ENCODE peak calls at places on chromosomes 11 and 22, in five cellular contexts. One of them, this sample, is unnamed.

GRCh38 chr22:44214187-44214586 is 33.5 kb downstream of the PARVG start:
- DNase-seq in HCT116: no peak
- DNase-seq in SK-N-SH: no peak
- DNase-seq in GM12878: no peak
- DNase-seq in HepG2: no peak
- DNase-seq in this sample: no peak

GRCh38 chr22:37254206-37254866 is 10.3 kb upstream of the RAC2 start:
- DNase-seq in HCT116: no peak
- DNase-seq in SK-N-SH: no peak
- DNase-seq in GM12878: no peak
- DNase-seq in HepG2: no peak
- DNase-seq in this sample: no peak

GRCh38 chr11:69699213-69699612 is 4.6 kb downstream of the FGF19 start:
- DNase-seq in HCT116: no peak
- DNase-seq in SK-N-SH: no peak
- DNase-seq in GM12878: no peak
- DNase-seq in HepG2: no peak
- DNase-seq in this sample: no peak

GRCh38 chr11:4704054-4704789 is at the start of gene MMP26:
- DNase-seq in HCT116: no peak
- DNase-seq in SK-N-SH: no peak
- DNase-seq in GM12878: no peak
- DNase-seq in HepG2: no peak
- DNase-seq in this sample: no peak

GRCh38 chr22:41449321-41449720 is 2.7 kb upstream of the TOB2 start:
- DNase-seq in HCT116: no peak
- DNase-seq in SK-N-SH: no peak
- DNase-seq in GM12878: no peak
- DNase-seq in HepG2: no peak
- DNase-seq in this sample: no peak

GRCh38 chr22:42114721-42115120 is 15.9 kb downstream of the CYP2D6 start:
- DNase-seq in HCT116: peak
- DNase-seq in SK-N-SH: no peak
- DNase-seq in GM12878: no peak
- DNase-seq in HepG2: peak
- DNase-seq in this sample: no peak

GRCh38 chr11:82858556-82859091 is 41.6 kb downstream of the PRCP start:
- DNase-seq in HCT116: no peak
- DNase-seq in SK-N-SH: no peak
- DNase-seq in GM12878: no peak
- DNase-seq in HepG2: no peak
- DNase-seq in this sample: no peak

GRCh38 chr11:134800826-134801225 is 388.8 kb upstream of the B3GAT1 start:
- DNase-seq in HCT116: no peak
- DNase-seq in SK-N-SH: no peak
- DNase-seq in GM12878: no peak
- DNase-seq in HepG2: no peak
- DNase-seq in this sample: no peak

GRCh38 chr22:40462195-40462988 is 92.0 kb downstream of the SGSM3 start:
- DNase-seq in HCT116: no peak
- DNase-seq in SK-N-SH: no peak
- DNase-seq in GM12878: no peak
- DNase-seq in HepG2: peak
- DNase-seq in this sample: no peak

GRCh38 chr11:68962527-68963250 is 18.1 kb downstream of the MRGPRD start:
- DNase-seq in HCT116: no peak
- DNase-seq in SK-N-SH: no peak
- DNase-seq in GM12878: no peak
- DNase-seq in HepG2: no peak
- DNase-seq in this sample: no peak

GRCh38 chr11:134228625-134229024 is 4.2 kb downstream of the VPS26B start:
- DNase-seq in HCT116: no peak
- DNase-seq in SK-N-SH: no peak
- DNase-seq in GM12878: peak
- DNase-seq in HepG2: no peak
- DNase-seq in this sample: no peak

GRCh38 chr11:108558222-108558621 is 35.3 kb downstream of the EXPH5 start:
- DNase-seq in HCT116: no peak
- DNase-seq in SK-N-SH: no peak
- DNase-seq in GM12878: peak
- DNase-seq in HepG2: no peak
- DNase-seq in this sample: no peak

GRCh38 chr11:88434333-88434976 is 96.9 kb upstream of the CTSC start:
- DNase-seq in HCT116: no peak
- DNase-seq in SK-N-SH: no peak
- DNase-seq in GM12878: no peak
- DNase-seq in HepG2: peak
- DNase-seq in this sample: peak

GRCh38 chr11:66701432-66702240 is 23.9 kb upstream of the RBM4B start:
- DNase-seq in HCT116: no peak
- DNase-seq in SK-N-SH: no peak
- DNase-seq in GM12878: no peak
- DNase-seq in HepG2: peak
- DNase-seq in this sample: peak

GRCh38 chr11:13450832-13451397 is 12.1 kb downstream of the BTBD10 start:
- DNase-seq in HCT116: no peak
- DNase-seq in SK-N-SH: no peak
- DNase-seq in GM12878: no peak
- DNase-seq in HepG2: no peak
- DNase-seq in this sample: no peak

GRCh38 chr22:27797793-27798525 is 3.6 kb downstream of the MN1 start:
- DNase-seq in HCT116: no peak
- DNase-seq in SK-N-SH: no peak
- DNase-seq in GM12878: no peak
- DNase-seq in HepG2: no peak
- DNase-seq in this sample: no peak

GRCh38 chr22:29596408-29596807 is 7.0 kb upstream of the NF2 start:
- DNase-seq in HCT116: no peak
- DNase-seq in SK-N-SH: no peak
- DNase-seq in GM12878: no peak
- DNase-seq in HepG2: no peak
- DNase-seq in this sample: no peak

GRCh38 chr11:125182522-125182921 is 18.0 kb downstream of the PKNOX2 start:
- DNase-seq in HCT116: no peak
- DNase-seq in SK-N-SH: no peak
- DNase-seq in GM12878: no peak
- DNase-seq in HepG2: no peak
- DNase-seq in this sample: no peak

GRCh38 chr11:70137383-70137782 is 59.3 kb downstream of the ANO1 start:
- DNase-seq in HCT116: no peak
- DNase-seq in SK-N-SH: no peak
- DNase-seq in GM12878: no peak
- DNase-seq in HepG2: no peak
- DNase-seq in this sample: no peak

GRCh38 chr11:64556044-64556720 is 34.8 kb upstream of the SLC22A12 start:
- DNase-seq in HCT116: no peak
- DNase-seq in SK-N-SH: no peak
- DNase-seq in GM12878: no peak
- DNase-seq in HepG2: no peak
- DNase-seq in this sample: no peak

GRCh38 chr11:120579601-120580000 is 68.1 kb downstream of the GRIK4 start:
- DNase-seq in HCT116: no peak
- DNase-seq in SK-N-SH: no peak
- DNase-seq in GM12878: no peak
- DNase-seq in HepG2: no peak
- DNase-seq in this sample: no peak

GRCh38 chr11:93727985-93728791 is 13.1 kb downstream of the TAF1D start:
- DNase-seq in HCT116: no peak
- DNase-seq in SK-N-SH: no peak
- DNase-seq in GM12878: no peak
- DNase-seq in HepG2: no peak
- DNase-seq in this sample: no peak

GRCh38 chr22:42180349-42180842 is 49.8 kb upstream of the CYP2D6 start:
- DNase-seq in HCT116: no peak
- DNase-seq in SK-N-SH: no peak
- DNase-seq in GM12878: no peak
- DNase-seq in HepG2: no peak
- DNase-seq in this sample: peak

GRCh38 chr11:110433393-110434333 is 3.9 kb downstream of the FDX1 start:
- DNase-seq in HCT116: no peak
- DNase-seq in SK-N-SH: peak
- DNase-seq in GM12878: no peak
- DNase-seq in HepG2: peak
- DNase-seq in this sample: peak

GRCh38 chr22:29798318-29798717 is 31.1 kb downstream of the UQCR10 start:
- DNase-seq in HCT116: no peak
- DNase-seq in SK-N-SH: no peak
- DNase-seq in GM12878: peak
- DNase-seq in HepG2: no peak
- DNase-seq in this sample: no peak

GRCh38 chr11:11534981-11535380 is 86.8 kb downstream of the GALNT18 start:
- DNase-seq in HCT116: no peak
- DNase-seq in SK-N-SH: no peak
- DNase-seq in GM12878: no peak
- DNase-seq in HepG2: no peak
- DNase-seq in this sample: no peak

GRCh38 chr11:100684101-100685065 is 2.7 kb upstream of the ARHGAP42 start:
- DNase-seq in HCT116: peak
- DNase-seq in SK-N-SH: no peak
- DNase-seq in GM12878: no peak
- DNase-seq in HepG2: peak
- DNase-seq in this sample: no peak

GRCh38 chr11:131978351-131978750 is 607.9 kb downstream of the NTM start:
- DNase-seq in HCT116: no peak
- DNase-seq in SK-N-SH: no peak
- DNase-seq in GM12878: no peak
- DNase-seq in HepG2: no peak
- DNase-seq in this sample: no peak

GRCh38 chr11:35559949-35560348 is 34.5 kb upstream of the PAMR1 start:
- DNase-seq in HCT116: no peak
- DNase-seq in SK-N-SH: no peak
- DNase-seq in GM12878: no peak
- DNase-seq in HepG2: no peak
- DNase-seq in this sample: no peak

GRCh38 chr22:37032535-37033460 is 13.3 kb downstream of the MPST start:
- DNase-seq in HCT116: no peak
- DNase-seq in SK-N-SH: no peak
- DNase-seq in GM12878: no peak
- DNase-seq in HepG2: peak
- DNase-seq in this sample: no peak

GRCh38 chr22:32127904-32128303 is 31.2 kb downstream of the C22orf42 start:
- DNase-seq in HCT116: no peak
- DNase-seq in SK-N-SH: no peak
- DNase-seq in GM12878: no peak
- DNase-seq in HepG2: no peak
- DNase-seq in this sample: peak

GRCh38 chr11:9490376-9490775 is 29.6 kb downstream of the ZNF143 start:
- DNase-seq in HCT116: no peak
- DNase-seq in SK-N-SH: no peak
- DNase-seq in GM12878: no peak
- DNase-seq in HepG2: no peak
- DNase-seq in this sample: no peak

GRCh38 chr11:43694477-43694876 is 13.9 kb downstream of the HSD17B12 start:
- DNase-seq in HCT116: no peak
- DNase-seq in SK-N-SH: no peak
- DNase-seq in GM12878: no peak
- DNase-seq in HepG2: no peak
- DNase-seq in this sample: no peak

GRCh38 chr22:32564170-32565001 is 89.8 kb downstream of the FBXO7 start:
- DNase-seq in HCT116: no peak
- DNase-seq in SK-N-SH: no peak
- DNase-seq in GM12878: no peak
- DNase-seq in HepG2: no peak
- DNase-seq in this sample: no peak

GRCh38 chr11:72736452-72737069 is 15.6 kb downstream of the ARAP1 start:
- DNase-seq in HCT116: peak
- DNase-seq in SK-N-SH: no peak
- DNase-seq in GM12878: no peak
- DNase-seq in HepG2: no peak
- DNase-seq in this sample: peak
- TF ChIP-seq SIN3A in HCT116: no peak
- TF ChIP-seq SIN3A in SK-N-SH: no peak
- TF ChIP-seq SIN3A in GM12878: no peak
- TF ChIP-seq SIN3A in HepG2: no peak
- TF ChIP-seq SIN3A in this sample: no peak

DNA sequence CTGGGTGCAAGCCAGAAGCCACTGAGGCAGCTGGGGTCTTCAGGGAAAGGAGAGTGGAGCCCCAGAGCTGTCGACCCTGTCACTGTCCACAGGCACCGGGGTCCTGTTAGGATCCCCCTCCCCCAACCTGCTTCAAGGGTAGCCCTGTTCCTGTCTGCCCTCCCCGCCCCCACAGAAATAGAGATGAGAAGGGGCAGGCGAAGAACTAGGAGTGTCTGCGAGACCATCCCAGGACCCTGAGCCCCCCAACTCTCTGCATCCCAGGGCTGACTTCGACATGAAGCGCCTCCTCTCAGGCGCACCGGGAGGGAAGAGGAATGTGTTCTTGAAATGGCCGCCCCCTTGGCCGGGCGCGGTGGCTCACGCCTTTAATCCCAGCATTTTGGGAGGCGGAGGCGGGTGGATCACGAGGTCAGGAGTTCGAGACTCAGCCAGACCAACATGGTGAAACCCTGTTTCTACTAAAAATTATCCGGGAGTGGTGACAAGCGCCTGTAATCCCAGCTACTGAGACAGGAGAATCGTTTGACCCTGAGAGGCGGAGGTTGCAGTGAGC is 607 bp upstream of the ZNF70 start:
- DNase-seq in HCT116: no peak
- DNase-seq in SK-N-SH: no peak
- DNase-seq in GM12878: no peak
- DNase-seq in HepG2: no peak
- DNase-seq in this sample: no peak
- TF ChIP-seq SIN3A in HCT116: no peak
- TF ChIP-seq SIN3A in SK-N-SH: no peak
- TF ChIP-seq SIN3A in GM12878: no peak
- TF ChIP-seq SIN3A in HepG2: no peak
- TF ChIP-seq SIN3A in this sample: no peak

DNA sequence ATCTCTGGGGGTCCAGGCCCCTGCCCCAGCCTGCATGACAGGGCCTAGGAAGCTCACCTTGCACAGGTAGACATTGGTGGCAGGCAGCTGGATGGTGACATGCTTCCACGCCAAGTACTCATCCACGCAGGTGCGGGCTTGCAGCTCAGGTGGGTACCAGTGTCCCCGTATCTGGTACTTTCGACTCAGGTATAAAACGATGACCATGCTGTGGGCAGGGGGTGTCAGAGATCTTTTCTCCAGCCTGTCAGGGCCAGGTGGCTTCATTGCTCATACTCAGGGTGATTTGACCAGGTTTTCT is 1.6 kb upstream of the GSTT4 start:
- DNase-seq in HCT116: no peak
- DNase-seq in SK-N-SH: no peak
- DNase-seq in GM12878: no peak
- DNase-seq in HepG2: no peak
- DNase-seq in this sample: no peak
- TF ChIP-seq SIN3A in HCT116: no peak
- TF ChIP-seq SIN3A in SK-N-SH: no peak
- TF ChIP-seq SIN3A in GM12878: no peak
- TF ChIP-seq SIN3A in HepG2: no peak
- TF ChIP-seq SIN3A in this sample: no peak

GRCh38 chr11:16577490-16577889 is 161.0 kb upstream of the C11orf58 start:
- DNase-seq in HCT116: no peak
- DNase-seq in SK-N-SH: no peak
- DNase-seq in GM12878: no peak
- DNase-seq in HepG2: no peak
- DNase-seq in this sample: no peak

GRCh38 chr11:16572946-16573345 is 165.5 kb upstream of the C11orf58 start:
- DNase-seq in HCT116: no peak
- DNase-seq in SK-N-SH: no peak
- DNase-seq in GM12878: no peak
- DNase-seq in HepG2: peak
- DNase-seq in this sample: no peak
- TF ChIP-seq SIN3A in HCT116: no peak
- TF ChIP-seq SIN3A in SK-N-SH: no peak
- TF ChIP-seq SIN3A in GM12878: no peak
- TF ChIP-seq SIN3A in HepG2: no peak
- TF ChIP-seq SIN3A in this sample: no peak

GRCh38 chr11:45429719-45430118 is 143.6 kb upstream of the SYT13 start:
- DNase-seq in HCT116: no peak
- DNase-seq in SK-N-SH: no peak
- DNase-seq in GM12878: no peak
- DNase-seq in HepG2: no peak
- DNase-seq in this sample: no peak
- TF ChIP-seq SIN3A in HCT116: no peak
- TF ChIP-seq SIN3A in SK-N-SH: no peak
- TF ChIP-seq SIN3A in GM12878: no peak
- TF ChIP-seq SIN3A in HepG2: no peak
- TF ChIP-seq SIN3A in this sample: no peak

This sample was measured in K562.